ENCODE peak calls at places on chromosomes 4 and X, in six cellular contexts. Z is IMR-90, V is kidney, N is PC-3, F is MM.1S, B is NT2/D1. I is an unnamed sample.

GRCh38 chr4:22162454-22162853 is 213.9 kb upstream of the KCNIP4 start:
- DNase-seq in V (no peak), F (peak; percentile 48), Z (no peak), B (no peak), N (no peak), I (no peak)

GRCh38 chrX:10579753-10580060 is 40.7 kb downstream of the MID1 start:
- DNase-seq in B (no peak), N (no peak), V (no peak), F (no peak), Z (peak; percentile 37), I (no peak)

GRCh38 chr4:72031868-72032619 is at the start of gene NPFFR2:
- DNase-seq in Z (no peak), N (no peak), V (peak; percentile 77), F (no peak), B (peak; percentile 33), I (no peak)

GRCh38 chr4:126678608-126679007 is 954.1 kb upstream of the INTU start:
- DNase-seq in B (no peak), N (no peak), V (no peak), Z (no peak), F (no peak), I (no peak)

GRCh38 chr4:2714071-2714770 is 41.9 kb downstream of the TNIP2 start:
- DNase-seq in V (no peak), Z (peak; percentile 71), F (no peak), B (no peak), N (no peak), I (no peak)

GRCh38 chr4:141329174-141329569 is 108.5 kb downstream of the ZNF330 start:
- DNase-seq in F (no peak), B (no peak), N (peak; percentile 95), Z (peak; percentile 80), V (no peak), I (no peak)

GRCh38 chr4:52861171-52861873 is 795 bp upstream of the RASL11B start:
- DNase-seq in Z (no peak), V (no peak), B (no peak), F (no peak), N (no peak), I (no peak)

GRCh38 chr4:6498511-6499240 is 26.3 kb upstream of the PPP2R2C start:
- DNase-seq in N (no peak), B (no peak), Z (no peak), V (no peak), F (no peak), I (no peak)

GRCh38 chr4:95465010-95465409 is 83.8 kb downstream of the UNC5C start:
- DNase-seq in Z (no peak), B (no peak), F (no peak), V (no peak), N (peak; percentile 79), I (no peak)

GRCh38 chr4:26431461-26432165 is 58.7 kb downstream of the CCKAR start:
- DNase-seq in Z (peak; percentile 55), V (no peak), F (no peak), N (no peak), B (no peak), I (no peak)

GRCh38 chr4:104353481-104353880 is 141.2 kb downstream of the CXXC4 start:
- DNase-seq in N (no peak), F (no peak), B (no peak), Z (no peak), V (no peak), I (no peak)
- H3K9me3 ChIP-seq in N (no peaks in the 10 kb centered on the region), F (no peaks in the 10 kb centered on the region), B (no peaks in the 10 kb centered on the region), Z (peaks cover 19% of the 10 kb centered on the region), V (peaks cover 4% of the 10 kb centered on the region), I (peaks cover 14% of the 10 kb centered on the region)

GRCh38 chr4:183360161-183360919 is 38.1 kb upstream of the CLDN24 start:
- DNase-seq in F (no peak), N (no peak), B (no peak), Z (peak; percentile 23), V (no peak), I (no peak)
- H3K9ac ChIP-seq in F (no peak overlapping the region), N (no peak overlapping the region), B (no peak overlapping the region), Z (no peak overlapping the region), V (no peak overlapping the region), I (no peak overlapping the region)

GRCh38 chr4:133147365-133147821 is 1.7 kb upstream of the PCDH10 start:
- DNase-seq in N (peak; percentile 7), F (no peak), Z (no peak), B (no peak), V (peak; percentile 42), I (no peak)
- H3K4me3 ChIP-seq in N (peak overlapping the region; percentile 72), F (peak overlapping the region; percentile 68), Z (peak overlapping the region; percentile 3), B (peak overlapping the region; percentile 24), V (peak overlapping the region; percentile 46), I (no peak overlapping the region)

DNA sequence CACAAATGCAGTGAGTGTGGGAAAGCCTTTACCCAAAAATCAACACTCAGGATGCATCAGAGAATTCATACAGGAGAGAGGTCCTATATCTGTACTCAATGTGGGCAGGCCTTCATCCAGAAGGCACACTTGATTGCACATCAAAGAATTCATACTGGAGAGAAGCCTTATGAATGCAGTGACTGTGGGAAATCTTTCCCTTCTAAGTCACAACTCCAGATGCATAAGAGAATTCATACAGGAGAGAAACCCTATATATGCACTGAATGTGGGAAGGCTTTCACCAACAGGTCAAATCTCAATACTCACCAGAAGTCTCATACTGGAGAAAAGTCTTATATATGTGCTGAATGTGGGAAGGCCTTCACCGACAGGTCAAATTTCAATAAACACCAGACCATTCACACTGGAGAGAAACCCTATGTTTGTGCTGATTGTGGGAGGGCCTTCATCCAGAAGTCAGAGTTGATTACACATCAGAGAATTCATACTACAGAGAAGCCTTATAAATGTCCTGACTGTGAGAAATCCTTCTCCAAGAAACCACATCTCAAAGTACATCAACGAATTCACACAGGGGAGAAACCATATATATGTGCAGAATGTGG is 79.3 kb downstream of the ZNF81 start:
- DNase-seq in Z (no peak), V (no peak), B (no peak), N (no peak), F (no peak), I (no peak)
- H3K9me3 ChIP-seq in Z (peaks cover 26% of the 10 kb centered on the region), V (peaks cover 2% of the 10 kb centered on the region), B (peaks cover 57% of the 10 kb centered on the region), N (no peaks in the 10 kb centered on the region), F (no peaks in the 10 kb centered on the region), I (peaks cover 36% of the 10 kb centered on the region)

DNA sequence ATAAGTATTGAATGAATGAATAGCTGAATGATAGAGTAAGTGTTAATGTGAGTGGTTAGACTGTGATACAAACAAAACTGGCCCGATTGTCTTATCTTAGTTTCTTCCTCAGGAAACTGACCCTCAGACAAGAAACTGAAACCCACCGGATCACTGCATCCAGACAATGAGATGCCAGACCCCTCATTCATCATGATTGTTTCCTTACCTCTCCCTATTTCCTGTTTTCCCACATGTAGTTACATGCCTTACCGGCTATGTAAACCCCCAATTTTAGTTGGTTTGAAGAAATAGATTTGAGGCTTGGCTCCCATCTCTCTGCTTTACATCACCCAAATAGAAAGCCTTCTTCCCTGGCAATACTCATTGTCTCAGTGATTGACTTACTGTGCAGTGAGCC is 218.9 kb upstream of the PPP1R2C start:
- DNase-seq in F (no peak), Z (no peak), B (no peak), V (no peak), N (no peak), I (no peak)
- H3K9ac ChIP-seq in F (no peak overlapping the region), Z (no peak overlapping the region), B (no peak overlapping the region), V (no peak overlapping the region), N (no peak overlapping the region), I (no peak overlapping the region)

GRCh38 chr4:173273956-173274355 is 60.2 kb downstream of the HMGB2 start:
- DNase-seq in Z (peak; percentile 67), N (no peak), V (no peak), F (no peak), B (no peak), I (peak; percentile 4)

GRCh38 chr4:173275150-173275549 is 59.0 kb downstream of the HMGB2 start:
- DNase-seq in N (no peak), F (no peak), V (no peak), B (no peak), Z (no peak), I (no peak)

GRCh38 chr4:173272314-173272713 is 61.8 kb downstream of the HMGB2 start:
- DNase-seq in N (no peak), V (no peak), Z (no peak), B (no peak), F (no peak), I (no peak)

GRCh38 chr4:173274744-173275143 is 59.4 kb downstream of the HMGB2 start:
- DNase-seq in F (no peak), V (no peak), N (no peak), Z (no peak), B (no peak), I (peak; percentile 5)

DNA sequence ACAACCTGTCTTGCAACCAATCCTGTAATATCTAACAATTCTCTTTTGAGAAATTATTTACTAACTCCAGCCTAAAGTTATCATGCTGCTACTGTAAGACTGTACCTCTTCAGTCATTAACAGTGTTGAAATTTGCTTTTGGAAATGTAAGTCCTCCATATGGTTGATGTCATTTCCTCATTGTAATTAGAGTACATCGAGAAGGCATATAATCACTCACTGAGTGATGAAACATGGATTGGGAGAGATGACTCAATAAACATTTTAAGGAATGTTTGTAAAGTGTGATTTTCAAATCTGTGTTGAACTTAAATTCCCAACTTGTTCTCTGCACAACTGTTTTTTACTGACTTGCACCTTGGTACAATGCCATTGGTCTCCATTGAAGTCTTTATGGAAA is 61.2 kb downstream of the HMGB2 start:
- DNase-seq in V (no peak), F (no peak), N (no peak), Z (peak; percentile 86), B (no peak), I (no peak)
- H3K4me3 ChIP-seq in V (no peak overlapping the region), F (no peak overlapping the region), N (no peak overlapping the region), Z (no peak overlapping the region), B (no peak overlapping the region), I (no peak overlapping the region)

DNA sequence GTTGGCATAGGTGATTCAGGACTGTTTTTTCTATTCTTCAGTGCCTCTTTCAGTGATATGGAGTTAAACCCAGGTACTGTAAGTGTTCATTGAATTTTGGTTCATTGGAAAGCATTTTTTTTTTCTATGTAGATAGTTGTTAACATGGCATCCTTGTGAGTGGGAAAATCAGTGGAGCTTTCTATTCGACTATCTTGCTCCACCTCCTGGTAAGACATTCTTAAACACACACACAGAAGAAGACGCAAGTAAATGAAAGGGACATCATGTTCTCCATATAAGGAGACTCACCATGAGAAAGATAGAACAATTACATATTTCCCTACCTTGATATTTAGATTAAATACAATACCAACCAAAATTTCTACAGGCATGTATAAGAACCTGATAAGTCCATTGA is 598.5 kb upstream of the SPANXN1 start:
- DNase-seq in N (no peak), F (no peak), Z (no peak), B (no peak), V (no peak), I (no peak)
- H3K9me3 ChIP-seq in N (no peaks in the 10 kb centered on the region), F (no peaks in the 10 kb centered on the region), Z (peaks cover 6% of the 10 kb centered on the region), B (no peaks in the 10 kb centered on the region), V (no peaks in the 10 kb centered on the region), I (peaks cover 4% of the 10 kb centered on the region)

DNA sequence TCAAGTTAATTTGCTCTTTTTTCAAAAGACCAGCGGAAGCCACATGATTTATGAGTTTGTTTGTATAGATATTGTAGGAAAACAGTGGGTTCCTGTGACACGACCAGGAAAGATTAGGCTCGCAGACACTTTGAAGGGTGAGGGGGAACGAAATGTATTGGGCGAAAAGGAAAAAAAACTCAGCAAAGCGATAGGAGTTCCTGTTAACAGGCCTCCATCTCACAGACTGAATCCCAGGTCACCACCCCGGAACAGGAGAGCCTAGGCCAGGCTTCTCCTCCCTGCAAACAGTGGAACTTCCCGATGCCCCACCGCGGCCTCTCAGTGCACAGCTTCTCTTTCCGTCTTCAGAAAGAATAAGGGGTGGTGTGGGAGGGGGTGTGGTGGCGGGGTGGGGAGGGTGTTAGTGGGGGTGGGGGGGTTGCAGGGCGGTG is 181.8 kb upstream of the GPRIN3 start:
- DNase-seq in Z (no peak), N (no peak), V (peak; percentile 54), F (no peak), B (no peak), I (no peak)
- H3K9ac ChIP-seq in Z (no peak overlapping the region), N (no peak overlapping the region), V (no peak overlapping the region), F (no peak overlapping the region), B (no peak overlapping the region), I (no peak overlapping the region)